ENCODE peak calls at places on chromosomes 6 and 20, in four cellular contexts. One of them, this sample, is unnamed.

GRCh38 chr6:31851485-31851832 is 11.2 kb downstream of the NEU1 start:
- DNase-seq in GM12891: no peak
- DNase-seq in K562: no peak
- DNase-seq in GM12878: no peak
- DNase-seq in this sample: no peak

GRCh38 chr20:62944184-62944583 is 6.2 kb downstream of the GID8 start:
- DNase-seq in GM12891: no peak
- DNase-seq in K562: no peak
- DNase-seq in GM12878: no peak
- DNase-seq in this sample: no peak

GRCh38 chr6:30411515-30412207 is 66.7 kb downstream of the RPP21 start:
- DNase-seq in GM12891: no peak
- DNase-seq in K562: peak; percentile 76
- DNase-seq in GM12878: no peak
- DNase-seq in this sample: peak; percentile 4

GRCh38 chr6:161242113-161242512 is 31.7 kb downstream of the AGPAT4 start:
- DNase-seq in GM12891: no peak
- DNase-seq in K562: no peak
- DNase-seq in GM12878: no peak
- DNase-seq in this sample: no peak

GRCh38 chr20:46151936-46152335 is 33.8 kb downstream of the CD40 start:
- DNase-seq in GM12891: peak; percentile 49
- DNase-seq in K562: peak; percentile 30
- DNase-seq in GM12878: no peak
- DNase-seq in this sample: no peak

GRCh38 chr6:28673800-28674671 is 148.4 kb downstream of the GPX5 start:
- DNase-seq in GM12891: peak; percentile 30
- DNase-seq in K562: no peak
- DNase-seq in GM12878: peak; percentile 48
- DNase-seq in this sample: peak; percentile 65

GRCh38 chr20:51525241-51526104 is 17.0 kb downstream of the NFATC2 start:
- DNase-seq in GM12891: no peak
- DNase-seq in K562: peak; percentile 66
- DNase-seq in GM12878: no peak
- DNase-seq in this sample: peak; percentile 62

GRCh38 chr20:19729672-19730071 is 28.4 kb upstream of the RIN2 start:
- DNase-seq in GM12891: no peak
- DNase-seq in K562: no peak
- DNase-seq in GM12878: no peak
- DNase-seq in this sample: no peak

GRCh38 chr6:157280153-157280552 is 43.2 kb downstream of the TMEM242 start:
- DNase-seq in GM12891: no peak
- DNase-seq in K562: peak; percentile 31
- DNase-seq in GM12878: no peak
- DNase-seq in this sample: no peak

GRCh38 chr6:47248446-47248845 is 61.3 kb downstream of the TNFRSF21 start:
- DNase-seq in GM12891: no peak
- DNase-seq in K562: no peak
- DNase-seq in GM12878: no peak
- DNase-seq in this sample: no peak

GRCh38 chr6:130602151-130602770 is 224.9 kb upstream of the SMLR1 start:
- DNase-seq in GM12891: no peak
- DNase-seq in K562: no peak
- DNase-seq in GM12878: no peak
- DNase-seq in this sample: no peak

GRCh38 chr6:76026101-76026500 is 46.4 kb downstream of the IMPG1 start:
- DNase-seq in GM12891: no peak
- DNase-seq in K562: no peak
- DNase-seq in GM12878: no peak
- DNase-seq in this sample: no peak

GRCh38 chr20:17036546-17036945 is 190.3 kb upstream of the PCSK2 start:
- DNase-seq in GM12891: no peak
- DNase-seq in K562: no peak
- DNase-seq in GM12878: no peak
- DNase-seq in this sample: no peak

GRCh38 chr6:28353981-28354676 is 4.4 kb downstream of the ZKSCAN3 start:
- DNase-seq in GM12891: no peak
- DNase-seq in K562: peak; percentile 93
- DNase-seq in GM12878: no peak
- DNase-seq in this sample: no peak

GRCh38 chr6:106749611-106750010 is 120.2 kb downstream of the QRSL1 start:
- DNase-seq in GM12891: no peak
- DNase-seq in K562: no peak
- DNase-seq in GM12878: no peak
- DNase-seq in this sample: no peak

GRCh38 chr20:4449977-4450715 is 271.6 kb upstream of the PRND start:
- DNase-seq in GM12891: no peak
- DNase-seq in K562: peak; percentile 11
- DNase-seq in GM12878: no peak
- DNase-seq in this sample: no peak

GRCh38 chr6:20203561-20204528 is 8.4 kb downstream of the MBOAT1 start:
- DNase-seq in GM12891: no peak
- DNase-seq in K562: peak; percentile 59
- DNase-seq in GM12878: no peak
- DNase-seq in this sample: no peak

GRCh38 chr6:2863901-2864300 is 22.2 kb upstream of the SERPINB1 start:
- DNase-seq in GM12891: no peak
- DNase-seq in K562: no peak
- DNase-seq in GM12878: no peak
- DNase-seq in this sample: no peak

GRCh38 chr6:89323461-89324098 is 8.5 kb upstream of the GABRR2 start:
- DNase-seq in GM12891: no peak
- DNase-seq in K562: no peak
- DNase-seq in GM12878: no peak
- DNase-seq in this sample: peak; percentile 35

GRCh38 chr6:157974341-157974894 is 7.2 kb upstream of the SYNJ2 start:
- DNase-seq in GM12891: no peak
- DNase-seq in K562: no peak
- DNase-seq in GM12878: no peak
- DNase-seq in this sample: no peak

GRCh38 chr6:129073651-129074419 is 190.9 kb downstream of the LAMA2 start:
- DNase-seq in GM12891: no peak
- DNase-seq in K562: no peak
- DNase-seq in GM12878: no peak
- DNase-seq in this sample: no peak

GRCh38 chr20:61912665-61913422 is 152.8 kb downstream of the TAF4 start:
- DNase-seq in GM12891: peak; percentile 59
- DNase-seq in K562: no peak
- DNase-seq in GM12878: peak; percentile 90
- DNase-seq in this sample: no peak

GRCh38 chr6:169215201-169215661 is 38.4 kb downstream of the THBS2 start:
- DNase-seq in GM12891: no peak
- DNase-seq in K562: no peak
- DNase-seq in GM12878: no peak
- DNase-seq in this sample: no peak

GRCh38 chr6:10719386-10720228 is 3.3 kb upstream of the TMEM14C start:
- DNase-seq in GM12891: no peak
- DNase-seq in K562: no peak
- DNase-seq in GM12878: no peak
- DNase-seq in this sample: no peak

GRCh38 chr20:57480444-57481152 is 44.3 kb downstream of the CTCFL start:
- DNase-seq in GM12891: peak; percentile 57
- DNase-seq in K562: no peak
- DNase-seq in GM12878: peak; percentile 83
- DNase-seq in this sample: no peak
- TF ChIP-seq SPI1 in GM12891: no peak
- TF ChIP-seq SPI1 in K562: no peak
- TF ChIP-seq SPI1 in GM12878: peak; percentile 44
- TF ChIP-seq SPI1 in this sample: no peak

GRCh38 chr20:60001027-60001567 is 42.9 kb downstream of the CDH26 start:
- DNase-seq in GM12891: no peak
- DNase-seq in K562: no peak
- DNase-seq in GM12878: no peak
- DNase-seq in this sample: no peak
- TF ChIP-seq SPI1 in GM12891: no peak
- TF ChIP-seq SPI1 in K562: no peak
- TF ChIP-seq SPI1 in GM12878: no peak
- TF ChIP-seq SPI1 in this sample: no peak

GRCh38 chr6:18022398-18023231 is 35.2 kb upstream of the KIF13A start:
- DNase-seq in GM12891: no peak
- DNase-seq in K562: no peak
- DNase-seq in GM12878: no peak
- DNase-seq in this sample: no peak
- TF ChIP-seq SPI1 in GM12891: no peak
- TF ChIP-seq SPI1 in K562: no peak
- TF ChIP-seq SPI1 in GM12878: no peak
- TF ChIP-seq SPI1 in this sample: no peak

GRCh38 chr20:49268600-49269365 is 9.1 kb downstream of the ZNFX1 start:
- DNase-seq in GM12891: no peak
- DNase-seq in K562: no peak
- DNase-seq in GM12878: no peak
- DNase-seq in this sample: no peak
- TF ChIP-seq SPI1 in GM12891: no peak
- TF ChIP-seq SPI1 in K562: no peak
- TF ChIP-seq SPI1 in GM12878: no peak
- TF ChIP-seq SPI1 in this sample: no peak

GRCh38 chr6:7110092-7110792 is 2.5 kb downstream of the RREB1 start:
- DNase-seq in GM12891: no peak
- DNase-seq in K562: no peak
- DNase-seq in GM12878: no peak
- DNase-seq in this sample: no peak

GRCh38 chr6:7108964-7109836 is 1.4 kb downstream of the RREB1 start:
- DNase-seq in GM12891: no peak
- DNase-seq in K562: peak; percentile 80
- DNase-seq in GM12878: no peak
- DNase-seq in this sample: peak; percentile 74

GRCh38 chr6:7107578-7108195 is at the start of gene RREB1:
- DNase-seq in GM12891: peak; percentile 81
- DNase-seq in K562: peak; percentile 92
- DNase-seq in GM12878: no peak
- DNase-seq in this sample: peak; percentile 69

GRCh38 chr6:7106752-7107577 is 796 bp upstream of the RREB1 start:
- DNase-seq in GM12891: peak; percentile 53
- DNase-seq in K562: peak; percentile 91
- DNase-seq in GM12878: no peak
- DNase-seq in this sample: peak; percentile 60

DNA sequence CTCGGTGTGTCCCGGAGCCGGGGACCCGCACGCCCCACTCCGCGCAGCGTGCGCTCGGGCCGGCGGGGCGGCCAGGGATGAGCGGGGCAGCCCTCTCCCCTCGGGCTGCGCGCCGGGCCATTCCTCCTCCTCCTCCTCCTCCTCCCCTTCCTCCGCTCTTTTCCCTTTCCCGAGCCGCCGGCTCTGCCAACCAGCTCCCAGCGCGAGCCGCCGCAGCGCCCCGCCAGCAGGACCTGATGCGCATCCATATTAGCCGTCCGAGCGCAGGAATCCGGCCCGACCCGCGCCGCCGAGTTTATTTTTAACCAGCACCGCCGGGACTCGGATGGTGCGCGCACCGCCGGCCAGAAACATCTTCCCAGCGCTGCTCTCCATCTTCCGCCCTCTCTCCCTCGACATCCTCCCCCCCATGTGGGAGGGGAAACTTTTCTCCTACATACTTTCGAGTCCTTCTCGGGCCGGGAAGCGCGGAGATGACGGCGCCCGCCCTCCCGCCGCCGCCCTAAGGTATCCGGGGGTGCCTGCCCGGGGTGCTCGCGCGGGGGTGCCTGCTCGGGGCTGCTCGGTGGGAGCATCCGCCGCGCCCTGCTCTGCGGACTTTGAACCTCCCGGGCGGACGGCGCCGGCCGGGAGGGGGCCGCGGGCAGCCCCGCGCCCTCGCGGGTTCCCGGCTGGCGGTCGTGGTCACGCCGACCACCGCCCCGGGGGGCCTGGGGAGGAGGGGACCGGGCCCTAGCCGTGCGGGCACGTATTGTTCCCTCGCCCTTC is 619 bp downstream of the RREB1 start:
- DNase-seq in GM12891: no peak
- DNase-seq in K562: peak; percentile 70
- DNase-seq in GM12878: no peak
- DNase-seq in this sample: no peak
- TF ChIP-seq SPI1 in GM12891: no peak
- TF ChIP-seq SPI1 in K562: peak; percentile 1
- TF ChIP-seq SPI1 in GM12878: no peak
- TF ChIP-seq SPI1 in this sample: no peak

DNA sequence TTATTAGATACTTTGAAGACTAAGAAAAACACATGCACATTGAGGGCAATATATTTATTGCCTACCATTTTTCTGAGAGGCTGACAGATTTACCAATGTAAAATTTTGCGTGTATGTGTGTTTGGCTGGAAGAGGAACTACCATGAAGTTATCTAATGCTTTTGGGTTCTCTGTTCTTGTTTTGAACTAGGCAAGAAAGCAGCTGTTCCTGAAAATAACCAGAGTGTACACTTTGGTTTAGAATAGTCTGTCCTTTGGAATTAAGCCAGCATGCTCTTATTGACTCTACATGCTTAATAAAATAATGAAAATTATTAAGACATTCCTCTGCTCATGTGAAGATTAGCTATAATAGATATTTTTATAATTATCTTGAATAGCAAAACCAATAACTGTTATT is 129.2 kb downstream of the MYB start:
- DNase-seq in GM12891: no peak
- DNase-seq in K562: no peak
- DNase-seq in GM12878: no peak
- DNase-seq in this sample: peak; percentile 54
- TF ChIP-seq SPI1 in GM12891: peak; percentile 28
- TF ChIP-seq SPI1 in K562: no peak
- TF ChIP-seq SPI1 in GM12878: no peak
- TF ChIP-seq SPI1 in this sample: peak; percentile 61

GRCh38 chr6:41801380-41801779 is 13.9 kb downstream of the TOMM6 start:
- DNase-seq in GM12891: no peak
- DNase-seq in K562: peak; percentile 33
- DNase-seq in GM12878: no peak
- DNase-seq in this sample: no peak
- TF ChIP-seq SPI1 in GM12891: no peak
- TF ChIP-seq SPI1 in K562: no peak
- TF ChIP-seq SPI1 in GM12878: no peak
- TF ChIP-seq SPI1 in this sample: no peak

GRCh38 chr20:36623444-36623843 is 17.9 kb downstream of the RAB5IF start:
- DNase-seq in GM12891: no peak
- DNase-seq in K562: no peak
- DNase-seq in GM12878: no peak
- DNase-seq in this sample: no peak
- TF ChIP-seq SPI1 in GM12891: no peak
- TF ChIP-seq SPI1 in K562: no peak
- TF ChIP-seq SPI1 in GM12878: no peak
- TF ChIP-seq SPI1 in this sample: no peak

GRCh38 chr6:118252474-118252873 is 295.6 kb upstream of the PLN start:
- DNase-seq in GM12891: no peak
- DNase-seq in K562: no peak
- DNase-seq in GM12878: no peak
- DNase-seq in this sample: no peak

GRCh38 chr6:118249680-118250079 is 298.4 kb upstream of the PLN start:
- DNase-seq in GM12891: no peak
- DNase-seq in K562: no peak
- DNase-seq in GM12878: no peak
- DNase-seq in this sample: no peak
- TF ChIP-seq SPI1 in GM12891: no peak
- TF ChIP-seq SPI1 in K562: no peak
- TF ChIP-seq SPI1 in GM12878: no peak
- TF ChIP-seq SPI1 in this sample: no peak

DNA sequence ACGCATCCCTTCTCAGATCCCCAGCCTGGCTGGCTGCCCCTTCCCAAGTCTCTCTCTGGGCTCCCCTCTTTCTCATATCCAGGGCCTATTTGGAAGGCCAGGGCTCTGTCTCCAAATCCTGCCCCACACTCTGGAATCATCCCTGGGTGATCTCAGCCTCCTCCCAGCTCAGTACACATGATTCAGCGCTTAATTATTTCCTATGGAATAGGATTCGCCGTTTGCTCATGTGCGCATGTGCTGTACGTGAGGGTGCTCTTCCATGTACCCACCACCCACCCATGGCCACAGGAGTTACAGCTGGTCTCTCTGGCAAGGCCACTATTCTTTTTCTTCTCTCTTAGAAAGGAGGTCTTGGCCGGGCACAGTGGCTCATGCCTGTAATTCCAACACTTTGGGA is 81.7 kb upstream of the FOXP4 start:
- DNase-seq in GM12891: no peak
- DNase-seq in K562: no peak
- DNase-seq in GM12878: no peak
- DNase-seq in this sample: no peak
- TF ChIP-seq SPI1 in GM12891: no peak
- TF ChIP-seq SPI1 in K562: no peak
- TF ChIP-seq SPI1 in GM12878: no peak
- TF ChIP-seq SPI1 in this sample: no peak